ENCODE peak calls at places on chromosomes 7 and 10, in ten cellular contexts. U is H1, Q is endothelial cell of umbilical vein, L is HCT116, I is HepG2, Y is PC-3, W is neural progenitor cell, H is astrocyte, J is K562, K is mammary epithelial cell. C is an unnamed sample.

GRCh38 chr7:55513849-55514248 is 58.5 kb downstream of the VOPP1 start:
- DNase-seq in Q (no peak), J (no peak), K (no peak), I (no peak), U (no peak), W (no peak), L (no peak), Y (no peak), H (no peak), C (no peak)

GRCh38 chr10:76201962-76202361 is 770.5 kb downstream of the LRMDA start:
- DNase-seq in W (no peak), H (no peak), Y (no peak), J (no peak), I (no peak), K (no peak), L (no peak), U (no peak), Q (no peak), C (no peak)

GRCh38 chr10:43070121-43071085 is 6.5 kb upstream of the RET start:
- DNase-seq in I (no peak), H (no peak), U (no peak), L (no peak), Q (no peak), W (no peak), Y (no peak), K (no peak), J (no peak), C (no peak)

GRCh38 chr7:13904689-13905088 is 84.8 kb downstream of the ETV1 start:
- DNase-seq in I (no peak), L (no peak), H (peak), W (no peak), Q (no peak), U (no peak), J (no peak), Y (no peak), K (no peak), C (peak)

GRCh38 chr10:68082815-68083395 is 7.8 kb upstream of the HERC4 start:
- DNase-seq in W (no peak), H (no peak), J (no peak), I (no peak), K (no peak), Q (peak), L (no peak), Y (peak), U (no peak), C (peak)

GRCh38 chr7:41003031-41003925 is 699.6 kb downstream of the INHBA start:
- DNase-seq in Q (peak), W (peak), U (peak), J (peak), I (peak), K (peak), Y (peak), H (no peak), L (peak), C (peak)

GRCh38 chr7:11294965-11295364 is 321.3 kb downstream of the PHF14 start:
- DNase-seq in L (no peak), Y (peak), W (no peak), H (no peak), Q (no peak), J (no peak), I (no peak), U (no peak), K (no peak), C (no peak)

GRCh38 chr10:75108684-75109458 is 2.6 kb upstream of the SAMD8 start:
- DNase-seq in I (peak), J (peak), Q (no peak), U (peak), K (no peak), H (no peak), W (peak), Y (peak), L (peak), C (no peak)

GRCh38 chr7:131341690-131342089 is 14.0 kb downstream of the MKLN1 start:
- DNase-seq in L (no peak), K (no peak), J (no peak), W (peak), I (no peak), U (no peak), H (no peak), Y (no peak), Q (no peak), C (no peak)

GRCh38 chr10:100518761-100519241 is 860 bp downstream of the SEC31B start:
- DNase-seq in I (peak), H (peak), K (peak), W (peak), Q (peak), Y (peak), L (peak), J (peak), U (no peak), C (peak)

GRCh38 chr7:141158562-141158961 is 84.7 kb downstream of the TMEM178B start:
- DNase-seq in K (peak), L (peak), U (no peak), H (peak), I (no peak), J (no peak), W (no peak), Q (no peak), Y (peak), C (peak)

GRCh38 chr10:30812018-30812851 is 182.7 kb upstream of the LYZL2 start:
- DNase-seq in Q (peak), L (no peak), I (no peak), Y (no peak), W (no peak), U (no peak), K (no peak), J (no peak), H (peak), C (peak)

GRCh38 chr10:58641708-58642107 is 129.0 kb downstream of the BICC1 start:
- DNase-seq in W (no peak), J (no peak), Q (no peak), I (no peak), K (peak), H (peak), L (no peak), Y (peak), U (no peak), C (no peak)

GRCh38 chr10:66755474-66755873 is 170.4 kb upstream of the LRRTM3 start:
- DNase-seq in K (no peak), Y (peak), U (no peak), J (no peak), H (no peak), Q (no peak), L (no peak), I (no peak), W (no peak), C (no peak)

GRCh38 chr10:80567292-80567691 is 29.6 kb downstream of the SH2D4B start:
- DNase-seq in J (peak), K (no peak), U (no peak), W (no peak), Q (no peak), Y (no peak), H (no peak), I (no peak), L (no peak), C (no peak)

GRCh38 chr7:87767827-87768226 is 108.3 kb downstream of the SLC25A40 start:
- DNase-seq in Y (peak), H (no peak), Q (no peak), U (no peak), W (no peak), K (no peak), J (no peak), L (no peak), I (no peak), C (no peak)

GRCh38 chr7:43649755-43650274 is 66.9 kb downstream of the STK17A start:
- DNase-seq in Q (peak), W (no peak), H (no peak), U (no peak), I (no peak), K (peak), L (no peak), J (no peak), Y (peak), C (no peak)

GRCh38 chr10:62076872-62077271 is 175.4 kb downstream of the ARID5B start:
- DNase-seq in H (peak), L (no peak), U (no peak), J (no peak), K (peak), W (no peak), I (peak), Y (peak), Q (no peak), C (peak)

GRCh38 chr7:153675141-153675540 is 377.1 kb upstream of the DPP6 start:
- DNase-seq in I (no peak), L (no peak), U (no peak), J (no peak), H (no peak), K (no peak), Y (no peak), W (no peak), Q (no peak), C (no peak)

GRCh38 chr10:28219241-28219640 is 83.6 kb downstream of the MPP7 start:
- DNase-seq in I (no peak), J (no peak), L (no peak), Y (peak), Q (no peak), U (no peak), H (peak), W (no peak), K (no peak), C (no peak)

GRCh38 chr10:69389827-69390490 is 26.8 kb downstream of the TACR2 start:
- DNase-seq in U (no peak), K (no peak), Y (peak), Q (no peak), I (no peak), J (peak), L (no peak), H (peak), W (peak), C (peak)

GRCh38 chr7:71682841-71683341 is 550.9 kb downstream of the GALNT17 start:
- DNase-seq in L (no peak), K (no peak), U (peak), I (no peak), Y (no peak), J (no peak), W (peak), Q (no peak), H (no peak), C (no peak)

GRCh38 chr7:105963038-105963667 is at the start of gene CDHR3:
- DNase-seq in Q (no peak), K (no peak), L (no peak), U (no peak), Y (no peak), I (peak), H (no peak), W (no peak), J (no peak), C (no peak)

GRCh38 chr10:7707858-7708622 is 4.9 kb downstream of the ITIH2 start:
- DNase-seq in W (no peak), Q (no peak), J (no peak), K (no peak), Y (no peak), L (no peak), U (no peak), I (no peak), H (no peak), C (no peak)

GRCh38 chr10:107091126-107091525 is 73.4 kb downstream of the SORCS1 start:
- DNase-seq in K (no peak), J (no peak), U (no peak), I (no peak), W (peak), Y (no peak), L (no peak), H (no peak), Q (no peak), C (no peak)

GRCh38 chr10:73819513-73820093 is 8.2 kb upstream of the NDST2 start:
- DNase-seq in I (no peak), Y (peak), K (no peak), U (no peak), W (no peak), H (no peak), Q (peak), L (no peak), J (peak), C (no peak)

GRCh38 chr10:102133373-102134195 is 744 bp downstream of the PPRC1 start:
- DNase-seq in Q (peak), I (peak), U (no peak), L (no peak), K (peak), Y (peak), H (peak), W (peak), J (peak), C (peak)

GRCh38 chr10:43229208-43230061 is 37.4 kb downstream of the RASGEF1A start:
- DNase-seq in U (no peak), K (no peak), Y (no peak), I (no peak), Q (no peak), L (no peak), H (no peak), J (no peak), W (peak), C (no peak)

GRCh38 chr7:99116151-99116550 is 27.8 kb downstream of the SMURF1 start:
- DNase-seq in H (no peak), I (no peak), K (no peak), J (no peak), Y (no peak), L (no peak), Q (no peak), W (no peak), U (no peak), C (no peak)

GRCh38 chr10:68271104-68271882 is 39.4 kb upstream of the ATOH7 start:
- DNase-seq in K (no peak), H (peak), Y (no peak), L (no peak), U (no peak), J (no peak), Q (no peak), W (peak), I (no peak), C (no peak)

GRCh38 chr10:47244560-47245500 is 55.2 kb upstream of the GDF10 start:
- DNase-seq in J (no peak), L (no peak), I (no peak), U (no peak), Y (no peak), H (no peak), Q (no peak), W (no peak), K (no peak), C (no peak)

GRCh38 chr10:133176546-133176945 is 16.5 kb downstream of the KNDC1 start:
- DNase-seq in I (no peak), Q (no peak), Y (no peak), J (no peak), H (no peak), U (no peak), W (no peak), K (no peak), L (no peak), C (no peak)

GRCh38 chr10:132810807-132811700 is 25.1 kb upstream of the NKX6-2 start:
- DNase-seq in W (no peak), H (no peak), U (no peak), Q (no peak), J (no peak), I (no peak), K (no peak), L (no peak), Y (no peak), C (no peak)

GRCh38 chr7:24574365-24574764 is 1.1 kb downstream of the PALS2 start:
- DNase-seq in Q (no peak), W (peak), Y (no peak), I (no peak), U (no peak), J (peak), L (no peak), K (no peak), H (peak), C (peak)

GRCh38 chr7:158948376-158948775 is 92.0 kb downstream of the DYNC2I1 start:
- DNase-seq in Q (no peak), Y (no peak), L (no peak), K (no peak), H (no peak), U (no peak), I (no peak), J (no peak), W (no peak), C (no peak)

GRCh38 chr10:124465003-124465776 is 3.6 kb downstream of the LHPP start:
- DNase-seq in H (no peak), Q (no peak), I (no peak), Y (no peak), K (no peak), L (no peak), J (no peak), U (no peak), W (no peak), C (no peak)

GRCh38 chr7:151278949-151279348 is 30.5 kb upstream of the SMARCD3 start:
- DNase-seq in H (no peak), L (no peak), Y (no peak), U (no peak), K (no peak), W (no peak), J (no peak), Q (no peak), I (no peak), C (no peak)

GRCh38 chr7:151276651-151277590 is 28.4 kb upstream of the SMARCD3 start:
- DNase-seq in H (peak), U (peak), L (peak), I (peak), Y (peak), Q (peak), W (peak), J (peak), K (peak), C (peak)

GRCh38 chr7:151275813-151276577 is 27.5 kb upstream of the SMARCD3 start:
- DNase-seq in J (no peak), Y (no peak), I (no peak), W (no peak), U (no peak), H (no peak), Q (no peak), L (no peak), K (no peak), C (no peak)

GRCh38 chr7:151279868-151280267 is 31.4 kb upstream of the SMARCD3 start:
- DNase-seq in Y (no peak), K (no peak), L (no peak), U (no peak), Q (no peak), W (no peak), H (no peak), I (no peak), J (no peak), C (no peak)

DNA sequence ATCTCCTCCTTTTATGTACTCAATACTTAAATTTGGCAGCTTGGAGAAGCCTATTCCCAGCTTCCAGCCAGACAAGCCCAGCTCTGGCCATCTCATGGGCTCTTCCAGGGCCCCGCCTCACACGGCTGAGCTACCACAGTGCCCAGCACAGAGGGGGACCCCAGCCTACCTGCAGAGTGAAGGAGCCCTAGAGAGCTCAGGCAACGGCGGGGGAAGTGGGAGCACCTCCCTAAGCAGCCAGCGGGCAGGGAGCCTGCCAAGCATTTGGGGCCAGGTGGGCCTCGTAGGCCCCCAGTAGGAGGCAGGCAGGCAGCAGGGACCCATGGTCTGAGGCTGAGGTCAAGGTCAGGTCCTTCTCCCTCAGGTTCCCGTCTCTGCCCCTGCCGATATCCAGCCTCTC is 29.1 kb upstream of the SMARCD3 start:
- DNase-seq in K (no peak), Y (no peak), J (no peak), W (no peak), H (no peak), U (no peak), Q (no peak), I (no peak), L (no peak), C (no peak)
- H3K4me3 ChIP-seq in K (no peak), Y (no peak), J (no peak), W (no peak), H (no peak), U (peak), Q (no peak), I (no peak), L (no peak), C (no peak)

GRCh38 chr7:123639646-123640045 is 16.0 kb upstream of the LMOD2 start:
- DNase-seq in L (no peak), J (no peak), I (no peak), H (no peak), U (no peak), K (no peak), Q (no peak), Y (no peak), W (no peak), C (no peak)
- TF ChIP-seq EZH2 in L (no peak), J (no peak), I (no peak), H (no peak), U (no peak), K (no peak), Q (no peak), Y (no peak), W (no peak), C (no peak)

GRCh38 chr7:116211913-116212596 is 1.7 kb downstream of the TES start:
- DNase-seq in J (peak), U (no peak), Q (peak), H (no peak), I (no peak), K (no peak), Y (no peak), L (no peak), W (no peak), C (peak)
- H3K9ac ChIP-seq in J (peak), U (no peak), Q (peak), H (peak), I (peak), K (peak), Y (peak), L (peak), W (no peak), C (no peak)

GRCh38 chr10:127694580-127695193 is 42.3 kb upstream of the FOXI2 start:
- DNase-seq in I (peak), L (peak), W (peak), K (peak), Q (peak), U (peak), J (peak), Y (peak), H (no peak), C (no peak)
- H3K4me3 ChIP-seq in I (no peak), L (no peak), W (no peak), K (no peak), Q (no peak), U (no peak), J (no peak), Y (no peak), H (no peak), C (no peak)

GRCh38 chr7:27148031-27148775 is 629 bp upstream of the HOXA6 start:
- DNase-seq in Y (peak), U (no peak), W (no peak), K (peak), I (no peak), H (no peak), J (no peak), Q (peak), L (no peak), C (peak)
- TF ChIP-seq EZH2 in Y (no peak), U (peak), W (peak), K (no peak), I (no peak), H (peak), J (no peak), Q (no peak), L (no peak), C (no peak)

GRCh38 chr7:2499181-2499580 is 20.4 kb upstream of the LFNG start:
- DNase-seq in K (no peak), Y (no peak), J (no peak), W (no peak), U (no peak), Q (no peak), H (no peak), L (no peak), I (no peak), C (no peak)

GRCh38 chr7:2498708-2499107 is 20.9 kb upstream of the LFNG start:
- DNase-seq in J (no peak), Y (no peak), I (no peak), L (no peak), K (no peak), U (no peak), H (no peak), Q (no peak), W (peak), C (no peak)

GRCh38 chr7:2500701-2501100 is 18.9 kb upstream of the LFNG start:
- DNase-seq in L (no peak), Y (no peak), K (no peak), I (no peak), Q (no peak), W (no peak), J (no peak), U (no peak), H (no peak), C (no peak)

GRCh38 chr7:2497500-2498336 is 21.5 kb upstream of the GRIFIN start:
- DNase-seq in Y (no peak), K (no peak), W (peak), U (no peak), L (no peak), J (no peak), I (no peak), Q (no peak), H (no peak), C (peak)

GRCh38 chr7:2499719-2500430 is 19.7 kb upstream of the LFNG start:
- DNase-seq in H (no peak), K (no peak), J (no peak), Q (no peak), I (no peak), Y (no peak), L (no peak), W (peak), U (no peak), C (no peak)
- H3K9ac ChIP-seq in H (no peak), K (no peak), J (no peak), Q (no peak), I (no peak), Y (no peak), L (no peak), W (no peak), U (no peak), C (no peak)

DNA sequence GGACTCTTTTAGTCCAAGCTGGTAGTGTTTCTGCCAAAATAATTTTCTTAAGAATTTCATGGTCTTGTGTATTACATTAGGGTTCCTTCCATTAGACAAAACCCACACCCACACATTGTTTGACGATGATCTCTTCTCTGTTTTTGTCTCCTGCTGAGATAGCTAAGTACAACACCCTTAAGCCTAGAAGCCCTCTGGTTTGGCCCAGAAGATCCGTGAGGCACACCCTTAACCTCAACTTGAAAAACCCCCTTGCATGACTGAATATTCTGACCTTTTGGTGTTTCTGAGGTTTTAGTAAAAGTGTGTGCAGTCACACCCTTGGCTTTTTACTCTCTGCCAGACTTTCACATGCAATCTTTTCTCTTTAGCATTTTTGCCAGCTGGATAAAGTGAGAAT is 29.3 kb upstream of the ERCC6 start:
- DNase-seq in Y (peak), Q (no peak), K (peak), H (peak), J (no peak), U (no peak), W (no peak), L (no peak), I (no peak), C (peak)
- H3K4me3 ChIP-seq in Y (no peak), Q (no peak), K (no peak), H (no peak), J (no peak), U (no peak), W (no peak), L (no peak), I (no peak), C (no peak)